ENCODE peak calls at places on chromosomes 4 and X, in ten cellular contexts. Q is NCI-H510A, C is tibial nerve, W is GM12891, Y is foreskin fibroblast, K is LNCaP clone FGC, N is GDM1, X is K562, L is Kasumi-1, T is mesothelial cell of epicardium. A is an unnamed sample.

GRCh38 chr4:168076989-168077725 is 15.2 kb upstream of the ANXA10 start:
- DNase-seq in Q (no peak), C (peak), W (peak), Y (peak), K (peak), N (peak), X (peak), L (peak), T (peak), A (no peak)

GRCh38 chr4:54233128-54233696 is 4.1 kb downstream of the PDGFRA start:
- DNase-seq in Q (peak), C (peak), W (peak), Y (peak), K (peak), N (peak), X (peak), L (peak), T (peak), A (peak)

GRCh38 chrX:94831364-94831763 is 1157.4 kb downstream of the FAM133A start:
- DNase-seq in Q (no peak), C (no peak), W (no peak), Y (no peak), K (no peak), N (no peak), X (no peak), L (peak), T (no peak), A (no peak)

GRCh38 chrX:131792789-131793462 is 230.2 kb upstream of the STK26 start:
- DNase-seq in Q (no peak), C (no peak), W (no peak), Y (peak), K (peak), N (peak), X (no peak), L (no peak), T (no peak), A (peak)

GRCh38 chrX:69031181-69031580 is 134.1 kb downstream of the PJA1 start:
- DNase-seq in Q (no peak), C (no peak), W (no peak), Y (no peak), K (no peak), N (no peak), X (no peak), L (no peak), T (no peak), A (no peak)

GRCh38 chrX:2701600-2701999 is 10.5 kb downstream of the CD99 start:
- DNase-seq in Q (no peak), C (no peak), W (no peak), Y (no peak), K (no peak), N (no peak), X (no peak), L (no peak), T (no peak), A (no peak)

GRCh38 chr4:7381221-7381889 is 53.4 kb downstream of the PSAPL1 start:
- DNase-seq in Q (no peak), C (no peak), W (no peak), Y (no peak), K (no peak), N (no peak), X (no peak), L (no peak), T (no peak), A (no peak)

GRCh38 chrX:100636321-100636991 is at the start of gene TSPAN6:
- DNase-seq in Q (peak), C (peak), W (peak), Y (peak), K (peak), N (no peak), X (no peak), L (no peak), T (peak), A (peak)

A was measured in brain pericyte.